ENCODE peak calls at places on chromosomes 12 and 14, in seven cellular contexts. Q is H1, U is endothelial cell of umbilical vein, M is GM12892, J is sigmoid colon, O is suprapubic skin, E is K562. P is an unnamed sample.

GRCh38 chr12:94516985-94517384 is 57.3 kb upstream of the CEP83 start:
- DNase-seq in J (no peak), M (no peak), Q (no peak), U (no peak), O (no peak), E (no peak), P (no peak)

GRCh38 chr12:123937707-123938600 is 34.7 kb downstream of the CCDC92 start:
- DNase-seq in U (no peak), E (no peak), J (no peak), O (no peak), M (no peak), Q (no peak), P (peak; percentile 80)

GRCh38 chr12:104115587-104115975 is 22.4 kb downstream of the NFYB start:
- DNase-seq in O (no peak), E (no peak), J (no peak), U (no peak), M (no peak), Q (no peak), P (no peak)

GRCh38 chr14:79540394-79540793 is 670.9 kb downstream of the DIO2 start:
- DNase-seq in M (no peak), O (no peak), J (no peak), E (no peak), U (no peak), Q (no peak), P (no peak)

GRCh38 chr12:113735146-113735545 is 231.0 kb downstream of the RBM19 start:
- DNase-seq in E (no peak), M (no peak), U (no peak), O (no peak), J (no peak), Q (no peak), P (no peak)

GRCh38 chr14:37763266-37763665 is 167.8 kb downstream of the TTC6 start:
- DNase-seq in Q (no peak), M (no peak), O (no peak), E (no peak), U (no peak), J (no peak), P (no peak)

GRCh38 chr12:103852498-103852992 is 11.5 kb upstream of the NT5DC3 start:
- DNase-seq in O (no peak), Q (no peak), J (no peak), U (no peak), E (no peak), M (no peak), P (no peak)

GRCh38 chr12:95918194-95918993 is 24.0 kb downstream of the CCDC38 start:
- DNase-seq in M (peak; percentile 2), E (peak; percentile 21), J (no peak), U (peak; percentile 48), O (no peak), Q (no peak), P (no peak)

GRCh38 chr12:31482816-31483215 is 108.1 kb downstream of the DENND5B start:
- DNase-seq in M (no peak), Q (no peak), J (no peak), E (no peak), O (no peak), U (peak; percentile 33), P (no peak)

GRCh38 chr12:120012067-120012621 is 23.1 kb downstream of the BICDL1 start:
- DNase-seq in Q (no peak), E (peak; percentile 28), M (peak; percentile 33), O (no peak), U (no peak), J (no peak), P (no peak)

GRCh38 chr14:56494167-56494566 is 85.4 kb upstream of the TMEM260 start:
- DNase-seq in J (no peak), U (no peak), Q (no peak), M (no peak), O (no peak), E (no peak), P (no peak)

GRCh38 chr12:105382771-105383632 is 52.5 kb downstream of the C12orf75 start:
- DNase-seq in U (peak; percentile 84), Q (no peak), E (peak; percentile 63), M (peak; percentile 30), O (no peak), J (no peak), P (no peak)

GRCh38 chr12:26918321-26919215 is 19.2 kb downstream of the INTS13 start:
- DNase-seq in Q (no peak), E (no peak), U (peak; percentile 30), J (no peak), M (no peak), O (no peak), P (no peak)

GRCh38 chr14:103641181-103641580 is 12.2 kb downstream of the KLC1 start:
- DNase-seq in J (no peak), M (no peak), O (no peak), U (no peak), Q (no peak), E (no peak), P (no peak)

DNA sequence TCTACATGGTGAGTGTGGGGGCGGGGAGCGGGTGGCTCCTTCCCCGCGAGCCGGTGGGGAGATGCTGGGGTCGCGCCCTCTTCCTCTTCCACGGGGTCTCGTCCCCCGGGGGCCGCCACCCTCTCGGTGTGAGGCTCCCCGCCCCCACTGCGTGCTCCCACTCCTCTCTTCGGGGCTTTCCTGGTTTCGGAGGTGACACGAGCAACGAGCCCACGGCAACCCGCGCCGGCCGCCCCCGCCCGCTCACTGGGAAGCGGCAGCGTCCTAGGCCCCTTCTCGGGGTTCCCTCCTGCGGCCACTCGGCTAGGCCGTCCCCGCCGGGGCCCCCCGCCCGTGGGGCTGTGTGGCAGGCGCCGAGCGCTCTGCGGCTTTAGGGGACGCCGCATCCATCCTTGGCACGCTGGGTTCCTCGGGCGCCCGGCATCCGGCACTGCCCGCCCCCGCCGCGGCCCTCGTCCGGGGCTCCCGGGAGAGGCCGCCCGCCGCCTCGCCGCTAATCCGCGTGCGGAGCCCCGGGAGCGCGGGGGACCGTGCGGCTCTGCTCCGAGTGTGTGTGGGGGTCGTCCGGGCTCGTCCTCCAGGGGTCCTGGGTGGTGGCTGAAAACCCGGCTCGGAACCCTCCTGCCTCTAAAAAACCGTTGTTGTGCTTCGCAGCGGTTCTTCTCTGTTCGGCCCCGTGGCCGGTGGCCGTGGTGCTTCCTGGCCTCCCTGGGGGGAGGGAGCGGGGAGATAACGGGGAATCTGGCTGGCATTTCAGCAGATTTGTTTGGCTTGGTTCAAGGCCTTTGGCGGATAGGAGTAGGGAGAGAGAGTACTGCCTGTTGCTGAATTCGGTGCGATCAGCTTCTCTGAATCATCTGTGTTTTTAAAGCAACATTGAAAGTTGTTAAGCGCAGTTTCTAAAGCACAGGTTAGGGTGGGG is 998 bp downstream of the PCNX1 start:
- DNase-seq in M (peak; percentile 37), O (peak; percentile 81), E (peak; percentile 14), Q (peak; percentile 33), J (peak; percentile 76), U (peak; percentile 61), P (peak; percentile 92)
- TF ChIP-seq POLR2A in M (no peak), O (no peak), E (no peak), Q (no peak), J (no peak), U (peak; percentile 26), P (peak; percentile 34)

GRCh38 chr12:117820216-117820907 is 148.4 kb downstream of the KSR2 start:
- DNase-seq in O (no peak), M (no peak), U (no peak), Q (no peak), J (no peak), E (no peak), P (no peak)

GRCh38 chr12:117818400-117818799 is 150.4 kb downstream of the KSR2 start:
- DNase-seq in E (no peak), Q (no peak), U (no peak), O (no peak), M (no peak), J (no peak), P (no peak)

GRCh38 chr12:117821480-117822175 is 147.2 kb downstream of the KSR2 start:
- DNase-seq in E (no peak), Q (no peak), U (no peak), J (no peak), M (no peak), O (no peak), P (no peak)

DNA sequence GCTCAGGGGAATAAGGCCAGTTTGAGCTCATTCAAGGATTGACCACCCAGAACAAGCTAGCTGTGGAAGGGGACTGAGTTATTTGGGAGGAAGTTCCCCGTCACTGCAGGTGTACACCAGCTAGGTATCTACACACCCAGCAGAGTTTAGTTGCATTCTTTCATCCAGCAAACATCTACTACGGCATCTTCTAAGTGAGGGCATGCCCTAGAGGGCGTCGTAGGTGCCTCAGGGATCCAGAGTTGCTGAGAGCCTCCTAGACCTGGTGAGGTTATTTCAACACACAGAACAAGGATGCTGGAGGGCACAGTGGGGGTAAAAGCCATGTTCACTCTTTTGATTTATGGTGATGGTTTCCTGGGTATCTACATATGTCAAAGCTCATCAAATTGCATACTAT is 149.6 kb downstream of the KSR2 start:
- DNase-seq in O (no peak), Q (no peak), M (no peak), J (no peak), E (no peak), U (no peak), P (no peak)
- TF ChIP-seq POLR2AphosphoS5 in O (no peak), Q (no peak), M (no peak), J (no peak), E (no peak), U (no peak), P (no peak)

DNA sequence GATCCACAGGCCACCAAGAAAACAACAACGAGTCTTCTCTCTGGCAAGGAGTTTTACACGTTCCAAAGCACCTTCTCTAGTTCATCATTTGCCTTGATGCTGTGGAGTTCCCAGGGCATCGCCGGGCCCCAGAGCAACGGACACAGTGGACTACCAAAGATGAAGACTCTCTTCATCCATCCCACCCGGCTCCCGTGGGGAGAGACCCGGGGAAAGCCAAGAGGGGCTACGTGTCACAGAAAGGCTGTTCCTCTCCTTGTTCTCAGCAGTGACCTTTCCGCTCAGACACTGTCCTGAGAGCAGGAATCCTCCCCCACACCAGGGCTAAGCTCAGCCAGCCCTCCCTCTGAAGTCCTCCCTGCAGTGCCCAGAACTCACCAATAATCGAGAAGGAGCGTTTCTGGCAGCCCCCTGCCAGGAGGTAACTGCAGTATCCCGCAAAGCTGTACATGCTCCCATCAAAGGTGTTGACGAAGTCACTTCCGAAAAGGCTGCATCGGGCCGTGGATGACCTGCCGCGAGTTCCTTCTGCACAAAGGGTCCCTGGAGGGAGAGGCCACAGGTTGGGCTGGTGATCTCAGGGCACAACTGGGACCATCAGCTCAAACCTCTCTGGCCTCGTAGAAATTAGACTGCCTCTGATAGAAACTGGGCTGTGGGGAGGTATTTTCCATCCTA is 3.5 kb downstream of the VWF start:
- DNase-seq in M (no peak), Q (no peak), J (no peak), E (no peak), U (no peak), O (peak; percentile 67), P (peak; percentile 58)
- TF ChIP-seq POLR2A in M (no peak), Q (no peak), J (no peak), E (no peak), U (no peak), O (no peak), P (no peak)

GRCh38 chr12:65936529-65936911 is 112.2 kb downstream of the HMGA2 start:
- DNase-seq in E (no peak), O (no peak), Q (no peak), U (no peak), M (no peak), J (no peak), P (no peak)

GRCh38 chr12:65937181-65937641 is 112.9 kb downstream of the HMGA2 start:
- DNase-seq in U (no peak), E (no peak), O (no peak), J (no peak), Q (no peak), M (no peak), P (no peak)

GRCh38 chr12:65934480-65935115 is 110.3 kb downstream of the HMGA2 start:
- DNase-seq in Q (no peak), U (no peak), J (no peak), M (no peak), E (no peak), O (no peak), P (no peak)

GRCh38 chr12:65937806-65938205 is 113.5 kb downstream of the HMGA2 start:
- DNase-seq in J (no peak), M (no peak), O (no peak), Q (no peak), U (no peak), E (no peak), P (no peak)

GRCh38 chr12:65935906-65936528 is 111.7 kb downstream of the HMGA2 start:
- DNase-seq in E (no peak), Q (no peak), M (no peak), O (no peak), U (peak; percentile 97), J (no peak), P (no peak)
- TF ChIP-seq POLR2AphosphoS5 in E (no peak), Q (no peak), M (no peak), O (no peak), U (peak; percentile 64), J (no peak), P (no peak)

P was measured in spleen.